ENCODE peak calls at places on chromosomes 2 and 18, in seven cellular contexts. C is PC-9; L is body of pancreas; W is uterus; V is frontal cortex; A is activated naive CD4-positive, alpha-beta T cell treated with Interleukin-2 at 50 U/mL for 16 hours; Z is AG08396. N is an unnamed sample.

GRCh38 chr2:180463608-180464007 is 456.5 kb upstream of the CWC22 start:
- DNase-seq in Z (no peak), L (no peak), V (no peak), W (no peak), A (no peak), C (no peak), N (no peak)

GRCh38 chr2:100903534-100904258 is 83.8 kb downstream of the NPAS2 start:
- DNase-seq in V (no peak), Z (no peak), L (no peak), W (no peak), C (peak), A (no peak), N (no peak)

GRCh38 chr2:228644199-228644598 is 462.7 kb upstream of the SPHKAP start:
- DNase-seq in V (no peak), L (no peak), W (no peak), Z (no peak), A (no peak), C (no peak), N (no peak)

GRCh38 chr18:61337527-61337926 is 4.3 kb downstream of the CDH20 start:
- DNase-seq in C (no peak), A (no peak), W (no peak), V (no peak), Z (no peak), L (no peak), N (no peak)

GRCh38 chr2:100071350-100072043 is 70.9 kb downstream of the AFF3 start:
- DNase-seq in L (no peak), V (no peak), A (no peak), W (no peak), C (no peak), Z (no peak), N (no peak)

GRCh38 chr2:217412721-217413120 is 552.9 kb upstream of the TNP1 start:
- DNase-seq in L (no peak), C (no peak), Z (no peak), A (no peak), V (no peak), W (peak), N (no peak)

GRCh38 chr2:217515615-217516309 is 487.0 kb downstream of the TNS1 start:
- DNase-seq in C (no peak), W (no peak), V (no peak), A (no peak), L (no peak), Z (no peak), N (no peak)

GRCh38 chr18:12281861-12282260 is 26.2 kb upstream of the TUBB6 start:
- DNase-seq in A (no peak), Z (no peak), W (no peak), C (no peak), V (no peak), L (no peak), N (no peak)

GRCh38 chr2:191020742-191021381 is 6.9 kb upstream of the STAT1 start:
- DNase-seq in C (no peak), Z (peak), A (peak), V (peak), W (peak), L (peak), N (no peak)

GRCh38 chr2:65061910-65062339 is 5.7 kb downstream of the CEP68 start:
- DNase-seq in V (no peak), C (no peak), Z (no peak), W (no peak), A (no peak), L (peak), N (peak)

GRCh38 chr2:237895544-237896506 is 36.4 kb downstream of the RAMP1 start:
- DNase-seq in W (peak), A (no peak), V (no peak), L (peak), C (no peak), Z (no peak), N (no peak)

GRCh38 chr2:200177971-200178911 is 128.3 kb upstream of the SPATS2L start:
- DNase-seq in A (no peak), C (peak), L (peak), V (peak), Z (no peak), W (no peak), N (no peak)